ENCODE peak calls at places on chromosomes 16 and 17, in four cellular contexts. Z, O, F and J are unnamed samples.
A peak's percentile ranks its signal among the peaks of the same experiment; 100 is the strongest.

GRCh38 chr17:79777166-79777843 is 643 bp upstream of the CBX2 start:
- DNase-seq in Z (no peak), O (peak; percentile 29), F (no peak), J (peak; percentile 49)

GRCh38 chr16:8678068-8678927 is 3.9 kb downstream of the ABAT start:
- DNase-seq in Z (no peak), O (no peak), F (no peak), J (no peak)

GRCh38 chr17:40093005-40093579 is 7.3 kb downstream of the NR1D1 start:
- DNase-seq in Z (no peak), O (no peak), F (no peak), J (no peak)

GRCh38 chr16:80543162-80543561 is 2.4 kb downstream of the DYNLRB2 start:
- DNase-seq in Z (no peak), O (no peak), F (no peak), J (no peak)

GRCh38 chr16:20329392-20330138 is 2.3 kb upstream of the GP2 start:
- DNase-seq in Z (no peak), O (no peak), F (no peak), J (no peak)

GRCh38 chr17:77804796-77805426 is 153.6 kb upstream of the TNRC6C start:
- DNase-seq in Z (no peak), O (no peak), F (no peak), J (no peak)

GRCh38 chr16:4365014-4365406 is 6.6 kb upstream of the VASN start:
- DNase-seq in Z (peak; percentile 25), O (no peak), F (no peak), J (no peak)

GRCh38 chr17:41420134-41420533 is 4.3 kb downstream of the KRT37 start:
- DNase-seq in Z (no peak), O (no peak), F (no peak), J (no peak)

GRCh38 chr17:32596666-32597065 is 109.9 kb downstream of the CDK5R1 start:
- DNase-seq in Z (peak; percentile 62), O (no peak), F (no peak), J (no peak)

GRCh38 chr16:56195151-56195550 is 3.9 kb downstream of the GNAO1 start:
- DNase-seq in Z (no peak), O (no peak), F (no peak), J (no peak)

GRCh38 chr17:45431531-45432404 is 902 bp downstream of the ARHGAP27 start:
- DNase-seq in Z (no peak), O (peak; percentile 87), F (peak; percentile 94), J (no peak)

GRCh38 chr16:31706318-31706717 is 167.3 kb upstream of the ZNF267 start:
- DNase-seq in Z (no peak), O (no peak), F (no peak), J (no peak)

GRCh38 chr17:75555679-75556153 is 30.2 kb downstream of the LLGL2 start:
- DNase-seq in Z (no peak), O (no peak), F (no peak), J (no peak)
- TF ChIP-seq YY1 in Z (no peak), O (no peak), F (no peak), J (no peak)

DNA sequence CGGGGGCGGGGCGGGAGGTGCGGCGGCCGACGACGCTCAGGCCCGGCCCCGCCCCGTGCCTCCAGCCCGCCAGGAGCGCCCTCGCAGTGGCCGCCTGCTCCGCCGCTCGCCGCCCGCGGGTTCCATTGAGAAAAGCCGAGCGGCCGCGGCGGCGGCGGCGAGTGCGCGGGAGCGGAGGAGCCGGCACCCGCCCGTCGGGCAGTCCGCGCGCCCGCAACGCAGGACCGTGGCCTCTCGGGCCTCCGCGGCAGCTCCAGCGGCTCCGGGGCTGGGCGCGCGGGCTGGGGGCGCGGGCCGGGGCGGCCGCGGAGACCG is at the start of gene ZFPM1:
- DNase-seq in Z (no peak), O (no peak), F (no peak), J (no peak)
- H3K9ac ChIP-seq in Z (peak within 1 kb of the TSS; percentile 92), O (peak within 1 kb of the TSS; percentile 89), F (peak within 1 kb of the TSS; percentile 94), J (peak within 1 kb of the TSS; percentile 77)

GRCh38 chr16:17273142-17273561 is 197.6 kb downstream of the XYLT1 start:
- DNase-seq in Z (no peak), O (peak; percentile 69), F (no peak), J (no peak)

GRCh38 chr16:17272716-17273115 is 198.0 kb downstream of the XYLT1 start:
- DNase-seq in Z (no peak), O (no peak), F (no peak), J (no peak)

GRCh38 chr16:17270111-17270510 is 200.6 kb downstream of the XYLT1 start:
- DNase-seq in Z (no peak), O (no peak), F (no peak), J (no peak)

GRCh38 chr16:17270683-17271109 is 200.1 kb downstream of the XYLT1 start:
- DNase-seq in Z (no peak), O (no peak), F (no peak), J (no peak)

DNA sequence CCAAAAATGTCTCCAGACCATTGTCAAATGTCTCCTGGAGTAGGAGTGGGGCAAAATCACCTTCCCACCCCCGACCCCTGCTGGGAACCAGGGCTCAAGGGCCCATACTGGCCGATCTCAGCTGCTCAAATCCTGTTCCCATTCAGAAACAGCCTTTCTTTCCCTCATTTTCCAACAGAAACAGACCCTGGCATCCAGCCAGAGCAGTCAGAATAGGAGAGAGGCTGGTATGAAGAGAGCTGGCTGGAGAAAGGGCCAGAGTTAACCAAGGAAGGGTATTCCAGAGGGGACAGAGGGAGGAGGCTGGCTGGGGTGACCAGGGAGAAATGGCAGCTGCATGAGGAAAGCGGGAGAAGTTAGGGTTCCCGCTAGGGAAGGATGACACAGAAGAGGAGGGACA is 199.1 kb downstream of the XYLT1 start:
- DNase-seq in Z (no peak), O (no peak), F (no peak), J (no peak)
- TF ChIP-seq YY1 in Z (no peak), O (no peak), F (no peak), J (no peak)

GRCh38 chr16:69367980-69368379 is 16.4 kb upstream of the TMED6 start:
- DNase-seq in Z (no peak), O (no peak), F (no peak), J (no peak)

GRCh38 chr16:69371564-69371963 is 14.2 kb downstream of the TERF2 start:
- DNase-seq in Z (no peak), O (no peak), F (no peak), J (no peak)

GRCh38 chr16:69376393-69377059 is 9.3 kb downstream of the TERF2 start:
- DNase-seq in Z (no peak), O (no peak), F (no peak), J (no peak)

GRCh38 chr16:69378036-69378435 is 7.8 kb downstream of the TERF2 start:
- DNase-seq in Z (no peak), O (no peak), F (no peak), J (no peak)

GRCh38 chr16:69373019-69373418 is 12.8 kb downstream of the TERF2 start:
- DNase-seq in Z (no peak), O (no peak), F (no peak), J (no peak)
- H3K9ac ChIP-seq in Z (no peak overlapping the region), O (no peak overlapping the region), F (no peak overlapping the region), J (no peak overlapping the region)

GRCh38 chr17:55730808-55731207 is 8.1 kb upstream of the TMEM100 start:
- DNase-seq in Z (no peak), O (no peak), F (no peak), J (no peak)
- TF ChIP-seq YY1 in Z (no peak), O (no peak), F (no peak), J (no peak)

DNA sequence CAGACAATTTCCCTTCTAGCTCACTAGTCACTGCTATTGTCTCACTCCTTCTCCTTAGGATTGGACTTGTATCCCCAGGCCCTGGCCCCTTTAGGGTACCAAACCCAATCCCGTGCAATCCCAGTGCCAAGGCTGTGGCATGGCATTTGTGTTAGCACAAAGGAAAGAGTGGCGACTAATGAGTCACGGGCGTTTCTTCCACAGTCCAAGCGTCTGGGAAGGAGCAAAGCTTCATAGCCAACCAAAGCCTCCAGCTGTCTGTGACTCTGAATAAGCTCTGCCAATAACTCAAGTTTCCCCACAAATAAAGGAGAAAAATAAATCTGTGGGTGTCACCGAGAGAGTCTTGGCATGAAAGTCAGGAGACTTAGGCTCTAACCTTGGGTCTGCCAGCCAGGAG is 54.7 kb upstream of the COX10 start:
- DNase-seq in Z (no peak), O (no peak), F (no peak), J (no peak)
- H3K9ac ChIP-seq in Z (no peak overlapping the region), O (no peak overlapping the region), F (no peak overlapping the region), J (no peak overlapping the region)

DNA sequence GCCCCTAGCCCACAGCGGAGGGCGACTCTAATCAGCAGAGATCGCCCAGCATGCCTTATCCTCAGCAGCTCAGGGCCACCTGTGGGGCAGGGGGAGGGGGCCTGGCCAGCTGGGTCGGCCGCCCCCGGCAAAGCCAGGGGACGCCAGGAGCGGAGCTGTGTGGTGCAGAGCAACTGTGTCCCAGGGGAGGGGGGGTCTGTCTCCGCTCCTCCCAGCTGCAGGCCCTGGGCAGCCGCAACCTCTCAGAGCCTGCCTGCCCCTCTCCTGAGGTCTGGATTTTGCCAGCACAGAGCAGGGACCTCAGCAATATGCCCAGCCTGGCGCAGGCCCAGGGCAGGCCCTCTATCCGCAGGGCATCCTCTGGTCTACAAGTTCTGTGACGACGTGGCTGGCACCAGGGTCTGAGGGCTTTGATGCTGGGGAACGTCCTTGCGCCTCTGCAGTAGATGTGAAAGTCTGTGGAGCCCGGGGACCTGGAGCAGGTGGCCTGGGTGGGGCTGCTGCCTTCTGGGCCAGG is 36.5 kb upstream of the SLC38A10 start:
- DNase-seq in Z (no peak), O (no peak), F (no peak), J (no peak)
- TF ChIP-seq YY1 in Z (no peak), O (no peak), F (no peak), J (no peak)